ENCODE peak calls at places on chromosomes 1 and 21, in four cellular contexts. J, K, G and O are unnamed samples.

GRCh38 chr1:23556661-23557470 is 2.4 kb downstream of the ID3 start:
- DNase-seq in G (no peak), J (no peak), K (no peak), O (peak)

GRCh38 chr1:18091660-18092446 is 15.7 kb upstream of the IGSF21 start:
- DNase-seq in K (no peak), J (no peak), G (no peak), O (no peak)

GRCh38 chr21:28419110-28419509 is 573.6 kb downstream of the LTN1 start:
- DNase-seq in J (no peak), K (no peak), G (no peak), O (no peak)

GRCh38 chr1:173527151-173527826 is 50.2 kb downstream of the PRDX6 start:
- DNase-seq in K (peak), J (no peak), G (no peak), O (no peak)

GRCh38 chr1:71045463-71046028 is 2.1 kb downstream of the PTGER3 start:
- DNase-seq in J (peak), K (no peak), G (no peak), O (no peak)

GRCh38 chr1:64965239-64966157 is 851 bp downstream of the JAK1 start:
- DNase-seq in J (peak), G (peak), K (peak), O (peak)

GRCh38 chr21:33261635-33262034 is 4.5 kb upstream of the IL10RB start:
- DNase-seq in K (peak), G (no peak), J (no peak), O (peak)

GRCh38 chr1:228228601-228229074 is 20.8 kb downstream of the OBSCN start:
- DNase-seq in J (no peak), K (no peak), G (no peak), O (no peak)

GRCh38 chr1:245361056-245361455 is 206.3 kb downstream of the KIF26B start:
- DNase-seq in K (no peak), G (no peak), J (no peak), O (no peak)

GRCh38 chr1:196207624-196208204 is 400.5 kb downstream of the KCNT2 start:
- DNase-seq in K (no peak), J (no peak), G (no peak), O (no peak)

GRCh38 chr1:48245106-48245505 is 22.6 kb downstream of the SLC5A9 start:
- DNase-seq in K (peak), J (no peak), G (no peak), O (no peak)

GRCh38 chr1:217017172-217017571 is 293.9 kb upstream of the ESRRG start:
- DNase-seq in K (no peak), G (no peak), J (no peak), O (no peak)

GRCh38 chr1:12201343-12202189 is 28.3 kb upstream of the VPS13D start:
- DNase-seq in G (no peak), K (no peak), J (no peak), O (no peak)

GRCh38 chr1:31116022-31116421 is 50.5 kb upstream of the PUM1 start:
- DNase-seq in J (no peak), G (no peak), K (no peak), O (no peak)

GRCh38 chr1:51642739-51643142 is 25.8 kb downstream of the OSBPL9 start:
- DNase-seq in G (no peak), K (no peak), J (peak), O (no peak)

GRCh38 chr1:98048234-98048633 is 127.4 kb upstream of the DPYD start:
- DNase-seq in J (peak), K (peak), G (peak), O (peak)
- H3K4me3 ChIP-seq in J (no peak), K (no peak), G (no peak), O (no peak)

GRCh38 chr1:202961220-202961880 is 3.2 kb upstream of the ADIPOR1 start:
- DNase-seq in K (no peak), G (no peak), J (no peak), O (no peak)

GRCh38 chr1:202954057-202954745 is 3.9 kb downstream of the ADIPOR1 start:
- DNase-seq in K (no peak), G (no peak), J (no peak), O (no peak)

GRCh38 chr1:202959276-202959620 is 1.1 kb upstream of the ADIPOR1 start:
- DNase-seq in J (no peak), K (no peak), G (no peak), O (no peak)

GRCh38 chr1:202957733-202958543 is at the start of gene ADIPOR1:
- DNase-seq in J (peak), G (peak), K (peak), O (peak)

DNA sequence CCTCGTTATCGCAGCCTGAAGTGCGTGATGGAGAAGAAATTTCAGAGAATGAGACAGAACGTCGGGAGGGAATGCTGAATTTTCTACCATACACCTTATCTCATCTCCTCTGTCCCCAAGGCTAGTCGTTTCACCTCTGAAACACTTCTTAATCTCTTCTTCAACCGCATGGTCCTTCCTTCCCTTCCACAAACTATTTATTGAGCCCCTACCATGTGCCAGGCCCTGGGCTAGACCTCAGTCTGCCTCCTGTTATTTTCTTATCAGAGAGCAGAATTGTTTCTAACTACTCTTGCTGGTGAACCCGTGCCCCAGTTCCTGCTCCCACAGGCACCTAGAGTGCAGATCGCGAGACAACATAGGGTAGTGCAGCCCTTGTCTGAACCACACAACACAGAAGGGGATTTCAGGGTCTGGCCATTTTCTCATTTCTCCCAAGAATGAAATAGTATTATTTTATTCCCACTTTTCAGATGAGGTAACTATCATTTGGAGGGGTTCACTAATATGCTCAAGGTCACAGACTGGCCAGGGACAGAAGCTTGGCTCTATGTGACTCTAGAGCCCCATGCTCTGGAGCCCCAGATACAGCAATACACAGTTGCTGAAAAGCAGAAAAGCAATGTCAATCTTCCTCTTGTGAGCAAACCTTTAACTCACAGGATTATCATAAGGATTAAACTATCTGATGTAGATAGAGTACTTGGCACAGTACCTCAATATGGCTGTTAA is 598 bp upstream of the ADIPOR1 start:
- DNase-seq in G (peak), J (no peak), K (no peak), O (peak)
- H3K27ac ChIP-seq in G (peak), J (peak), K (peak), O (peak)

GRCh38 chr1:54221113-54221834 is 21.3 kb downstream of the MRPL37 start:
- DNase-seq in G (no peak), K (no peak), J (no peak), O (no peak)
- TF ChIP-seq POLR2A in G (no peak), K (no peak), J (no peak), O (no peak)

GRCh38 chr1:27551170-27551952 is 52.6 kb downstream of the AHDC1 start:
- DNase-seq in K (peak), J (no peak), G (no peak), O (no peak)

GRCh38 chr1:27550510-27551169 is 53.3 kb downstream of the AHDC1 start:
- DNase-seq in J (no peak), K (no peak), G (no peak), O (no peak)

GRCh38 chr1:27548136-27548853 is 55.6 kb downstream of the AHDC1 start:
- DNase-seq in K (no peak), J (peak), G (no peak), O (no peak)

GRCh38 chr1:27548858-27549719 is 54.9 kb downstream of the AHDC1 start:
- DNase-seq in J (no peak), G (no peak), K (no peak), O (no peak)

DNA sequence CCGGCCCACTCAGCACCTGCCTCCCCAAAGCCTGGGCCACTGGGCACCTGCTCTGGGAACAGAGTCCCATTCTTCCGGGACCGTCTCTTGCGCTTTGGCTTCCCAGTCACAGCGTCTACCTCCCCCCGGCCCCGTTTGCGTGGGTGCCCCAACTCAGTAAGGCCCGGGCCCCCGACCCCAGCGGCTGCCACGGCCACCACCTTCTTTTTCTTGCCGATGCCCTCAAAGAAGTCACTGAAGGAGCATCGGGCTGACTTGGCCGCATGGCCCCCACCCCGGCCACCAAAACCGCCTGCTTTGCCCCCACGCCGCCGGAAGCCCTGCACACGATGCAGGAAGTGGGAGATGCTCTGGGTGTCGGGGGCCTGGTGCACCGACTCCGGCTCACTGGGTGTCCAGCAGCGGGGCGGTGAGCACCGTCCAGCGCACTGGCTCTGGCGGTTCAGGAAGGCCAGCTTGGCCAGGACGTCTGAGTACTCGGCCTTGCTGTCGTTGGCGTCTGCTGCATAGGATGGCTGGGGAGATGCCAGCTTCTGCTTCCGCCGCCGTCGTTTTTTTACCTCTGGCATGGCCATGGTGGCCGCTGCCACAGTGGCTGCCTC is 54.0 kb downstream of the AHDC1 start:
- DNase-seq in G (no peak), K (no peak), J (no peak), O (no peak)
- H3K4me3 ChIP-seq in G (no peak), K (no peak), J (no peak), O (no peak)

DNA sequence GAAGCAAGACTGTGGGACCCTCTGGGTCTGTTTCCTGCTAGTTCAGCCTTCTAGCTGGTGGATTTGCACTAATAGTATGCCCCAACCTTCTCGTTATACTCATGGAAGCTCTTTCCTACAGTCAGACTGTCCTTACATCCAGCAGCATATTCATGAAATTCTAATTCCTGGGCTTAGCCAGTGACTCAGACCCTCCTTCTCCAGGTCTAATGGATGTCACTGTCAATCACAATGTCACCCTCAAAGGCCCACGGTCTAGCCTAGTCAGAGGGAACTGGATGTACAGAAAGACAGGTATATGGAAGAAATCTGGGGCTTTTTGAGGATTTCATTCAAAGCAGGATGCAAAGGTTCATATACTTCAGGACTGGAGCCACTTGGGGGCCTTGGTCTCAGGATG is 72.4 kb downstream of the KCNJ15 start:
- DNase-seq in K (no peak), G (no peak), J (no peak), O (no peak)
- H3K27ac ChIP-seq in K (no peak), G (no peak), J (no peak), O (no peak)

DNA sequence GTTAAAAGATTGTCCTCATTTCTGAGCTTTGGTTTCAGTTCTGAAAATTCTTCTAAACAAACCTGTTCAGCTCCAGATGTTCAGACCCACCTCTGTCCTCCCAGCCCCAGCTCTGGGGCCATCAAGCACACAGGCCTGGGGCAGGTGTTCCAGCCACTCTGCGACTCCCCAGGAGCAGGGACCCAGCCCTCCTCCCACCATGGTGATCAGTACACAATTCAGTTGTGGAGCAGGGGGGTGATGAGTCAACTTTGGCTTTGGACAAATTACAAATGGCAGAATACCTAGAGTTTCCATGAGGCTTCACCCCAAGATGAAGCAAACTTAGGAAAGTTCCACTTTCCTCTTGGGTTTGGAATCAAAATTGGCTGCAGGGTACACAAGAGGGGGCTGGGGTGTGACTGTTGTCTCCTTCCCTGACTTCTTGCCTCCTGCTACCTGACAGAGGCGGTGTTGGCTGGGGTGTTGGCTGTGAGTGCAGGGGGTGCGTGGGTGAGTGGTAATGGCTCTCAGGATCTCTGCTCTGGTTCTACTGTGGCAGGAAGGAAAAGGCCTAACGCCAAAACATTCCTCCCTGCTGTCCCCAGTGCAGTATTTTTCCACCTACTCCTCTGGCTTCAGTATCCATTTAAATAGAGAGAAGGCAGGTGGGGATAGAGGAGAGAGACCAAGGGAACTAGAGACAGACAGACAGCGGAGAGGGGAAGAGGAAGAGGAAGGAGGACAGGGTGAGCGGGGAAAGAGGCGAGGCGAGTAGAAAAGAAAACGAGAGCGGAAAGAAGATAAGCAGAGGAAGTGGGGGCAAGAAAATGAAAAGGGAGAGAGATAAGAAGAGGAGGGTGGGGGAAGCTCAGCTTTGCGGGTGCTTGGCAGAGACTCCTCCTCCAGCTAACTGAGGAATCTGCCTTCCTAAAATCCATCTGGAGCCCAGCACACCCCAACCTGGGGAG is 20.6 kb upstream of the LRRN2 start:
- DNase-seq in G (no peak), K (no peak), J (no peak), O (no peak)
- TF ChIP-seq POLR2A in G (no peak), K (no peak), J (no peak), O (no peak)

GRCh38 chr1:58180537-58180936 is 366.0 kb downstream of the OMA1 start:
- DNase-seq in K (no peak), J (no peak), G (no peak), O (no peak)

GRCh38 chr1:58183286-58183685 is 363.2 kb downstream of the OMA1 start:
- DNase-seq in J (no peak), K (no peak), G (no peak), O (no peak)
- H3K4me3 ChIP-seq in J (no peak), K (no peak), G (no peak), O (no peak)

GRCh38 chr1:58687516-58687915 is 12.3 kb downstream of the MYSM1 start:
- DNase-seq in J (no peak), G (no peak), K (no peak), O (no peak)
- H3K27ac ChIP-seq in J (no peak), G (no peak), K (peak), O (no peak)

GRCh38 chr1:95086949-95087533 is 14.3 kb upstream of the ALG14 start:
- DNase-seq in G (no peak), K (no peak), J (no peak), O (no peak)

GRCh38 chr1:95089888-95090287 is 17.1 kb upstream of the ALG14 start:
- DNase-seq in G (no peak), K (no peak), J (no peak), O (no peak)

GRCh38 chr1:95084317-95085176 is 11.8 kb upstream of the ALG14 start:
- DNase-seq in G (no peak), K (no peak), J (no peak), O (no peak)

GRCh38 chr1:95080446-95080845 is 7.7 kb upstream of the ALG14 start:
- DNase-seq in K (no peak), J (no peak), G (no peak), O (no peak)

GRCh38 chr1:95085376-95085775 is 12.6 kb upstream of the ALG14 start:
- DNase-seq in G (no peak), J (no peak), K (no peak), O (no peak)
- TF ChIP-seq POLR2A in G (no peak), J (no peak), K (no peak), O (no peak)